ENCODE peak calls at places on chromosomes 13 and 19, in four cellular contexts. One of them, this sample, is unnamed.
A peak's percentile ranks its signal among the peaks of the same experiment; 100 is the strongest.

GRCh38 chr13:98869408-98870090 is 108.3 kb downstream of the DOCK9 start:
- DNase-seq in lower leg skin: no peak
- DNase-seq in cardiac muscle cell: peak; percentile 27
- DNase-seq in fibroblast of mammary gland: peak; percentile 38
- DNase-seq in this sample: no peak

GRCh38 chr13:43058318-43058674 is 34.9 kb downstream of the DNAJC15 start:
- DNase-seq in lower leg skin: no peak
- DNase-seq in cardiac muscle cell: peak; percentile 66
- DNase-seq in fibroblast of mammary gland: peak; percentile 82
- DNase-seq in this sample: peak; percentile 87

GRCh38 chr19:11541238-11541637 is 2.6 kb downstream of the CNN1 start:
- DNase-seq in lower leg skin: no peak
- DNase-seq in cardiac muscle cell: no peak
- DNase-seq in fibroblast of mammary gland: no peak
- DNase-seq in this sample: no peak

GRCh38 chr13:50712882-50713281 is 130.6 kb downstream of the DLEU7 start:
- DNase-seq in lower leg skin: no peak
- DNase-seq in cardiac muscle cell: no peak
- DNase-seq in fibroblast of mammary gland: no peak
- DNase-seq in this sample: no peak

GRCh38 chr19:2770055-2771013 is 12.7 kb downstream of the SGTA start:
- DNase-seq in lower leg skin: no peak
- DNase-seq in cardiac muscle cell: peak; percentile 77
- DNase-seq in fibroblast of mammary gland: peak; percentile 62
- DNase-seq in this sample: no peak

GRCh38 chr19:41811036-41811435 is 14.6 kb downstream of the CEACAM3 start:
- DNase-seq in lower leg skin: no peak
- DNase-seq in cardiac muscle cell: no peak
- DNase-seq in fibroblast of mammary gland: no peak
- DNase-seq in this sample: no peak

GRCh38 chr13:99805361-99805760 is 166.2 kb downstream of the ZIC5 start:
- DNase-seq in lower leg skin: no peak
- DNase-seq in cardiac muscle cell: no peak
- DNase-seq in fibroblast of mammary gland: no peak
- DNase-seq in this sample: no peak

GRCh38 chr19:46189971-46190335 is 39.6 kb upstream of the IGFL1 start:
- DNase-seq in lower leg skin: no peak
- DNase-seq in cardiac muscle cell: no peak
- DNase-seq in fibroblast of mammary gland: no peak
- DNase-seq in this sample: no peak

GRCh38 chr19:30555075-30555787 is 183.0 kb downstream of the ZNF536 start:
- DNase-seq in lower leg skin: no peak
- DNase-seq in cardiac muscle cell: no peak
- DNase-seq in fibroblast of mammary gland: no peak
- DNase-seq in this sample: no peak

GRCh38 chr19:8503506-8503905 is 1.1 kb upstream of the PRAM1 start:
- DNase-seq in lower leg skin: no peak
- DNase-seq in cardiac muscle cell: no peak
- DNase-seq in fibroblast of mammary gland: no peak
- DNase-seq in this sample: no peak

GRCh38 chr19:55684946-55685681 is 10.1 kb downstream of the EPN1 start:
- DNase-seq in lower leg skin: no peak
- DNase-seq in cardiac muscle cell: no peak
- DNase-seq in fibroblast of mammary gland: no peak
- DNase-seq in this sample: no peak

GRCh38 chr13:41546372-41547252 is 89.3 kb downstream of the RGCC start:
- DNase-seq in lower leg skin: no peak
- DNase-seq in cardiac muscle cell: peak; percentile 36
- DNase-seq in fibroblast of mammary gland: peak; percentile 80
- DNase-seq in this sample: peak; percentile 88

GRCh38 chr13:100836696-100837095 is 162.1 kb upstream of the TMTC4 start:
- DNase-seq in lower leg skin: no peak
- DNase-seq in cardiac muscle cell: peak; percentile 5
- DNase-seq in fibroblast of mammary gland: peak; percentile 67
- DNase-seq in this sample: peak; percentile 46

GRCh38 chr13:99542788-99543406 is 41.6 kb downstream of the TM9SF2 start:
- DNase-seq in lower leg skin: no peak
- DNase-seq in cardiac muscle cell: no peak
- DNase-seq in fibroblast of mammary gland: no peak
- DNase-seq in this sample: no peak

GRCh38 chr13:48010698-48011097 is 9.6 kb upstream of the SUCLA2 start:
- DNase-seq in lower leg skin: no peak
- DNase-seq in cardiac muscle cell: no peak
- DNase-seq in fibroblast of mammary gland: no peak
- DNase-seq in this sample: no peak

GRCh38 chr19:50167314-50167721 is 4.2 kb upstream of the IZUMO2 start:
- DNase-seq in lower leg skin: no peak
- DNase-seq in cardiac muscle cell: no peak
- DNase-seq in fibroblast of mammary gland: no peak
- DNase-seq in this sample: no peak

GRCh38 chr13:48431431-48431830 is 18.5 kb upstream of the LPAR6 start:
- DNase-seq in lower leg skin: no peak
- DNase-seq in cardiac muscle cell: peak; percentile 37
- DNase-seq in fibroblast of mammary gland: no peak
- DNase-seq in this sample: peak; percentile 61

GRCh38 chr19:56120371-56121179 is 520 bp downstream of the ZNF787 start:
- DNase-seq in lower leg skin: peak; percentile 92
- DNase-seq in cardiac muscle cell: peak; percentile 78
- DNase-seq in fibroblast of mammary gland: peak; percentile 73
- DNase-seq in this sample: peak; percentile 68

GRCh38 chr13:94309997-94310842 is 169.3 kb downstream of the DCT start:
- DNase-seq in lower leg skin: no peak
- DNase-seq in cardiac muscle cell: peak; percentile 89
- DNase-seq in fibroblast of mammary gland: peak; percentile 94
- DNase-seq in this sample: peak; percentile 76

GRCh38 chr19:8446055-8446709 is 1.4 kb downstream of the HNRNPM start:
- DNase-seq in lower leg skin: no peak
- DNase-seq in cardiac muscle cell: no peak
- DNase-seq in fibroblast of mammary gland: no peak
- DNase-seq in this sample: no peak

GRCh38 chr19:56253737-56254136 is 18.8 kb upstream of the EDDM13 start:
- DNase-seq in lower leg skin: no peak
- DNase-seq in cardiac muscle cell: peak; percentile 75
- DNase-seq in fibroblast of mammary gland: peak; percentile 72
- DNase-seq in this sample: peak; percentile 65

GRCh38 chr19:36915992-36916830 is at the start of the genes ZNF568 and ZNF829:
- DNase-seq in lower leg skin: peak; percentile 98
- DNase-seq in cardiac muscle cell: peak; percentile 90
- DNase-seq in fibroblast of mammary gland: peak; percentile 84
- DNase-seq in this sample: peak; percentile 88

GRCh38 chr13:76745246-76746200 is 140.7 kb downstream of the KCTD12 start:
- DNase-seq in lower leg skin: no peak
- DNase-seq in cardiac muscle cell: peak; percentile 55
- DNase-seq in fibroblast of mammary gland: no peak
- DNase-seq in this sample: no peak

GRCh38 chr13:49657241-49657641 is 28.9 kb downstream of the ARL11 start:
- DNase-seq in lower leg skin: no peak
- DNase-seq in cardiac muscle cell: no peak
- DNase-seq in fibroblast of mammary gland: no peak
- DNase-seq in this sample: no peak

GRCh38 chr19:5682293-5682592 is 1.4 kb downstream of the HSD11B1L start:
- DNase-seq in lower leg skin: no peak
- DNase-seq in cardiac muscle cell: no peak
- DNase-seq in fibroblast of mammary gland: no peak
- DNase-seq in this sample: no peak

GRCh38 chr19:40192758-40193586 is 1.7 kb downstream of the MAP3K10 start:
- DNase-seq in lower leg skin: no peak
- DNase-seq in cardiac muscle cell: no peak
- DNase-seq in fibroblast of mammary gland: no peak
- DNase-seq in this sample: no peak

GRCh38 chr19:45135176-45135575 is 25.6 kb downstream of the NKPD1 start:
- DNase-seq in lower leg skin: no peak
- DNase-seq in cardiac muscle cell: no peak
- DNase-seq in fibroblast of mammary gland: no peak
- DNase-seq in this sample: no peak

GRCh38 chr19:45138303-45138751 is 22.5 kb downstream of the NKPD1 start:
- DNase-seq in lower leg skin: no peak
- DNase-seq in cardiac muscle cell: no peak
- DNase-seq in fibroblast of mammary gland: no peak
- DNase-seq in this sample: no peak

GRCh38 chr19:45136507-45137178 is 24.1 kb downstream of the NKPD1 start:
- DNase-seq in lower leg skin: no peak
- DNase-seq in cardiac muscle cell: no peak
- DNase-seq in fibroblast of mammary gland: no peak
- DNase-seq in this sample: no peak

GRCh38 chr19:45139286-45140143 is 21.3 kb downstream of the NKPD1 start:
- DNase-seq in lower leg skin: peak; percentile 82
- DNase-seq in cardiac muscle cell: no peak
- DNase-seq in fibroblast of mammary gland: no peak
- DNase-seq in this sample: no peak

GRCh38 chr19:45137179-45137761 is 23.5 kb downstream of the NKPD1 start:
- DNase-seq in lower leg skin: no peak
- DNase-seq in cardiac muscle cell: peak; percentile 16
- DNase-seq in fibroblast of mammary gland: no peak
- DNase-seq in this sample: peak; percentile 31
- H3K4me3 ChIP-seq in lower leg skin: no peak overlapping the region
- H3K4me3 ChIP-seq in cardiac muscle cell: no peak overlapping the region
- H3K4me3 ChIP-seq in fibroblast of mammary gland: no peak overlapping the region
- H3K4me3 ChIP-seq in this sample: no peak overlapping the region

DNA sequence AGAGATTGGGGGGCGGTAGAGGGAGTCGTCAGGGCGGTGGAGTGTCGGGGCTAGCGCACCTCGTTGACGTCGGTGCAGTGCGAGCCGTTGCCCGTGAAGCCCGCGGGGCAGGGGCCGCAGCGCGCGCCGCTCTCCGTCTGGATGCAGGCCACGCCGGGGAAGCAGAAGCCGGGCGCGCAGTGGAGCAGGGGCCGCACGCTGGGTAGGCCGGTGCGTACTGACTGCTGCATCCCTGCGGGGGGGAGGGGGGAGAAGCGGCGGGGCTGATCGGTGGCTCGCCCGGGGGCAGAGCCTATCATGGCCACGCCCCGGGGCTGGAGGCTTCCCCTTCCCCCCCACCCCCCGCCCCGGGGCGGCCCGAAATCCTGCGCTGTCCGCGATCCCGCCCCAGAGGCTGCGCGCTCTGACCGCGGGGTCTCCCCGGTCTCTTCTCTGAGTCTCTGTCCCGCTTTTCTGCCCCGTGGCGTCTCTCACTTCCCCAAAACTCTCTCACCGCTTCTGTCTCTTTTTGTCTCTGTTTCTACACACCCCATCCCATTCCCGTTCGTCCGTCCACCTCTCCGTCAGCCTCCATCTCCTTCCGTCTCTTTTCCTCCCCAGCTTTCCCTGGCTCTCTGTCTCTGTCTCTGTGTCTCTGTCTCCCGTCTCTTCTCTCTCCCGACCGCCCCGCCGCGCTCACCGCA is 1.1 kb downstream of the COMP start:
- DNase-seq in lower leg skin: no peak
- DNase-seq in cardiac muscle cell: peak; percentile 40
- DNase-seq in fibroblast of mammary gland: peak; percentile 21
- DNase-seq in this sample: no peak
- H3K4me3 ChIP-seq in lower leg skin: no peak overlapping the region
- H3K4me3 ChIP-seq in cardiac muscle cell: no peak overlapping the region
- H3K4me3 ChIP-seq in fibroblast of mammary gland: peak overlapping the region; percentile 3
- H3K4me3 ChIP-seq in this sample: no peak overlapping the region

DNA sequence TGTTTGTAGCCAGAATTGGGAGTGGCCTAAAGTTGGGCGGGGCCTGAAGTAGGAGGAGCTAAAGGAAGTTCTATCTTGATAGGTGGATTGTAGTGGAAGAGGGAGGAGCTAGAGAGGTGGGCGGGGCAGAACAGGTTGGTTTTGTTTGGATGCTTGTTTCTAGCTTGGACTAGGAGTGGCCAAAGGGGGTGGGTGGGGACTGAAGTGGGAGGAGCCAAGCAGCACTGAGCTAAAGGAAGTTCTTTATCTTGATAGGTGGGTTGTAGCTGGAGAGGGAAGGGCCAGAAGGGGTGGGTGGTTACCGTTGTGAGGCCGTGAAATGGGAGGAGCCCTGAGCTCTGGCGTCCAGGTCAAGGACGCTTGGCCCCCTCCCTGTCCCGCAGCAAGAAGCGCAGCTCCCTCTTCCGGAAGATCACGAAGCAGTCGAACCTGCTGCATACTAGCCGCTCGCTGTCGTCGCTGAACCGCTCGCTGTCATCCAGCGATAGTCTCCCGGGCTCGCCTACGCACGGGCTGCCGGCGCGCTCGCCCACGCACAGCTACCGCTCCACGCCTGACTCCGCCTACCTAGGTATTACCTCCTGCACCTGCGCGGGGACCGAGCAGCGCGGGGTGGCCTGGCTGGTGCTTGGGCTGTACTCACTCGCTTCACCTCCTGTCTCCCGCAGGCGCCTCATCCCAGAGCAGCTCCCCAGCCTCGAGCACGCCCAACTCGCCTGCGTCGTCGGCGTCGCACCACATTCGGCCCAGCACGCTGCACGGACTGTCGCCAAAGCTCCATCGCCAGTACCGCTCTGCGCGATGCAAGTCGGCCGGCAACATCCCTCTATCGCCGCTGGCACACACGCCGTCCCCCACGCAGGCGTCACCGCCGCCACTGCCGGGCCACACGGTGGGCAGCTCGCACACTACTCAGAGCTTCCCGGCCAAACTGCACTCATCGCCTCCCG is 8.0 kb downstream of the DNASE2 start:
- DNase-seq in lower leg skin: no peak
- DNase-seq in cardiac muscle cell: peak; percentile 71
- DNase-seq in fibroblast of mammary gland: peak; percentile 61
- DNase-seq in this sample: peak; percentile 43
- H3K4me3 ChIP-seq in lower leg skin: no peak overlapping the region
- H3K4me3 ChIP-seq in cardiac muscle cell: no peak overlapping the region
- H3K4me3 ChIP-seq in fibroblast of mammary gland: no peak overlapping the region
- H3K4me3 ChIP-seq in this sample: no peak overlapping the region

GRCh38 chr19:17491287-17491686 is 20.2 kb upstream of the PGLS start:
- DNase-seq in lower leg skin: no peak
- DNase-seq in cardiac muscle cell: no peak
- DNase-seq in fibroblast of mammary gland: no peak
- DNase-seq in this sample: no peak

GRCh38 chr19:17496337-17496997 is 15.0 kb upstream of the PGLS start:
- DNase-seq in lower leg skin: peak; percentile 93
- DNase-seq in cardiac muscle cell: peak; percentile 75
- DNase-seq in fibroblast of mammary gland: peak; percentile 69
- DNase-seq in this sample: peak; percentile 59

GRCh38 chr19:17500447-17501198 is 10.8 kb upstream of the PGLS start:
- DNase-seq in lower leg skin: no peak
- DNase-seq in cardiac muscle cell: no peak
- DNase-seq in fibroblast of mammary gland: no peak
- DNase-seq in this sample: no peak

GRCh38 chr19:17497149-17497798 is 14.2 kb upstream of the PGLS start:
- DNase-seq in lower leg skin: no peak
- DNase-seq in cardiac muscle cell: no peak
- DNase-seq in fibroblast of mammary gland: no peak
- DNase-seq in this sample: no peak

DNA sequence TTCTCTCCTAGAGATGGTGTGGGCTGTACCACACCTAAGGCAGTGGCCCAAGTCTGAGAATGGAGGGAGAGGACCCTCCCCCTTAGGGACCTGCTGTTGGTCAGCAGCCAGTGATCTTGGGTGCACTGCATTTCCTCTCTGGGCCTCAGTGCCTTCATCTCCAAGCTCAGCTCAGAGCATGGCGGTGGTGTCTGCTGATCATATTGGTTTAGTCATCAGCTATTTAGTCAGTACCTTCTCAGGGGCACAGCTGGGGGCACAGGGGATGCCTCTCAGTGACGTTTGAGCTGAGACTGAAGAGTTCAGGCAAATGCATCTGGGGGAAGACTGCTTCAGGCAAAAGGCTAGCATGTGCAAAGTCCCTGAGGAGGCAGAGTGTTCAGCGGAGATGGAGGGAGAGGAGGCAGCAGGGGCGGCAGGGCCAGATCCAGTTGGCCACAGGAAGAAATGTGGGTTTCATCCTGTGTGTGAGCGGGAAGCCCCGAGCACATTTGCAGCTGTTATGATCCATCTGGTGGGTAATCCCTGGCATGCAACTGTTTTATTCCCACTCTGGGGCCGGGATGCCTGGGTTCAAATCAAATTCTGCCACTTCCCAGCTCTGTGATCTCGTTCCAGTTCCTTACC is 15.7 kb upstream of the PGLS start:
- DNase-seq in lower leg skin: no peak
- DNase-seq in cardiac muscle cell: no peak
- DNase-seq in fibroblast of mammary gland: no peak
- DNase-seq in this sample: no peak
- H3K4me3 ChIP-seq in lower leg skin: no peak overlapping the region
- H3K4me3 ChIP-seq in cardiac muscle cell: no peak overlapping the region
- H3K4me3 ChIP-seq in fibroblast of mammary gland: no peak overlapping the region
- H3K4me3 ChIP-seq in this sample: no peak overlapping the region